ENCODE peak calls at places on chromosomes 6 and 20, in nine cellular contexts. V is left ventricle myocardium inferior, D is upper lobe of right lung, J is ovary, M is psoas muscle, Y is IMR-90, R is lower lobe of right lung, E is tibial artery, S is suprapubic skin. O is an unnamed sample. For H3K4me1, the result is how much of the 10 kb centered on the place peaks cover.

GRCh38 chr20:33576432-33576883 is 85.7 kb upstream of the C20orf144 start:
- DNase-seq in V (no peak), E (no peak), Y (peak), R (no peak), D (no peak), M (no peak), J (no peak), S (no peak), O (no peak)

GRCh38 chr6:68139130-68139529 is 496.0 kb upstream of the ADGRB3 start:
- DNase-seq in M (no peak), E (no peak), V (no peak), R (no peak), Y (no peak), S (no peak), D (no peak), J (no peak), O (no peak)

GRCh38 chr6:125587624-125588023 is 161.8 kb upstream of the HEY2 start:
- DNase-seq in D (no peak), E (no peak), M (no peak), J (no peak), R (no peak), V (no peak), Y (no peak), S (no peak), O (no peak)

GRCh38 chr6:2237001-2237400 is 8.4 kb downstream of the GMDS start:
- DNase-seq in S (no peak), M (no peak), E (no peak), R (no peak), V (no peak), D (no peak), Y (peak), J (no peak), O (no peak)

GRCh38 chr6:11343963-11344714 is 111.7 kb upstream of the NEDD9 start:
- DNase-seq in M (no peak), S (no peak), D (no peak), R (no peak), J (no peak), E (no peak), V (no peak), Y (no peak), O (no peak)

GRCh38 chr20:63662813-63663189 is 4.7 kb downstream of the RTEL1 start:
- DNase-seq in D (no peak), R (no peak), V (no peak), S (no peak), Y (no peak), J (no peak), M (no peak), E (no peak), O (no peak)

GRCh38 chr6:113434641-113435040 is 422.5 kb upstream of the MARCKS start:
- DNase-seq in S (no peak), D (no peak), V (no peak), M (no peak), J (no peak), R (no peak), Y (no peak), E (no peak), O (no peak)

GRCh38 chr6:151695181-151695580 is 112.3 kb upstream of the ESR1 start:
- DNase-seq in S (no peak), E (no peak), J (no peak), D (no peak), V (no peak), R (no peak), M (no peak), Y (no peak), O (no peak)

GRCh38 chr6:94751641-94752329 is 825.5 kb upstream of the MANEA start:
- DNase-seq in M (no peak), S (no peak), D (no peak), E (no peak), V (no peak), Y (no peak), J (no peak), R (no peak), O (no peak)

GRCh38 chr20:53708129-53708968 is 114.7 kb upstream of the ZNF217 start:
- DNase-seq in M (no peak), V (no peak), E (no peak), Y (peak), S (no peak), J (no peak), D (no peak), R (no peak), O (no peak)
- H3K4me3 ChIP-seq in M (no peak), V (no peak), E (no peak), Y (no peak), S (no peak), J (no peak), D (no peak), R (no peak), O (no peak)

GRCh38 chr20:50509923-50510705 is at the start of gene PTPN1:
- DNase-seq in J (peak), D (peak), R (peak), Y (peak), E (peak), S (peak), M (peak), V (peak), O (peak)
- TF ChIP-seq CTCF in J (peak), D (no peak), R (no peak), Y (peak), E (peak), S (peak), M (no peak), V (peak), O (no peak)

GRCh38 chr20:48749437-48749836 is 78.4 kb downstream of the PREX1 start:
- DNase-seq in M (no peak), J (no peak), S (no peak), Y (no peak), R (no peak), D (no peak), E (no peak), V (no peak), O (no peak)

GRCh38 chr20:48748556-48748955 is 79.2 kb downstream of the PREX1 start:
- DNase-seq in D (no peak), J (no peak), V (no peak), M (no peak), Y (no peak), S (no peak), R (no peak), E (no peak), O (no peak)

GRCh38 chr20:48750376-48750775 is 77.4 kb downstream of the PREX1 start:
- DNase-seq in S (no peak), E (no peak), D (no peak), Y (no peak), J (no peak), M (no peak), R (no peak), V (no peak), O (no peak)

GRCh38 chr20:48745330-48745729 is 82.5 kb downstream of the PREX1 start:
- DNase-seq in R (no peak), Y (no peak), S (no peak), M (no peak), E (no peak), D (no peak), J (no peak), V (no peak), O (no peak)

DNA sequence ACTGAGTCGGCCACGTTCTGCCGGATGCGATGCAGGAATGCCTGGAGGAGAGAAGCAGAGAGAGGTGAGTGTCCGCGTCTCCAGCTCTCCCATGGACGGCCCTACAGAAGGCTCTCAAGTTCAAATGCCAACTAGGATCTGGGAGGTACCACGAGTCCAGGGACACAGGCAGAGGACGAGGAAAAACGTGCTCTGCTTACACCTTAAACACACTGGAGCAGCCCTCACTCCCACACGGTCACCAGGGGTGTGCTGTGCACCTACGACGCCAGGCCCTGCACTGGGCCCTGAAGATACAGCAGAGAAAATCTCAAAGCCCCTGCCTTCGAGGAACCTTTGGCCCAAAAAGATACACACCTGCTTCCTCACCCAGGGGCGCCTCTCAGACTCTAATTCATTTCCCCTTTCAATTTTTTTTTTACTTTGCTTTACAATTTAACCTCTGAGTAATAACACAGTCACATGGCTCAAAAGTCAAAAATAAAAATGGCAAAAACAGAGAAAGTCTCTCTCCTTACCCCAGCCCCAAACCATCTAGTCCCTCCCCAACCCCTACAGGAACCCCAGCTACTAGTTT is 79.9 kb downstream of the PREX1 start:
- DNase-seq in E (no peak), S (no peak), Y (no peak), V (no peak), J (no peak), D (no peak), M (no peak), R (no peak), O (no peak)
- H3K4me1 ChIP-seq in E (under half), S (under half), Y (under half), V (under half), J (under half), D (under half), M (under half), R (under half), O (under half)

GRCh38 chr20:52410746-52411317 is 219.3 kb upstream of the ZFP64 start:
- DNase-seq in J (no peak), R (no peak), S (peak), D (no peak), M (no peak), E (no peak), Y (no peak), V (no peak), O (no peak)

GRCh38 chr20:52405417-52405816 is 213.8 kb upstream of the ZFP64 start:
- DNase-seq in J (no peak), D (no peak), E (no peak), V (no peak), M (no peak), Y (no peak), R (no peak), S (no peak), O (no peak)

GRCh38 chr20:52404676-52405075 is 213.1 kb upstream of the ZFP64 start:
- DNase-seq in E (no peak), J (no peak), M (no peak), Y (no peak), D (no peak), S (no peak), V (no peak), R (no peak), O (no peak)

GRCh38 chr20:52411611-52412010 is 220.0 kb upstream of the ZFP64 start:
- DNase-seq in J (no peak), E (no peak), S (no peak), M (no peak), V (no peak), R (no peak), D (no peak), Y (no peak), O (no peak)

GRCh38 chr20:52410182-52410647 is 218.6 kb upstream of the ZFP64 start:
- DNase-seq in S (peak), E (no peak), V (no peak), D (no peak), R (peak), Y (peak), M (no peak), J (no peak), O (no peak)
- H3K4me3 ChIP-seq in S (no peak), E (no peak), V (no peak), D (no peak), R (no peak), Y (no peak), M (no peak), J (no peak), O (no peak)

DNA sequence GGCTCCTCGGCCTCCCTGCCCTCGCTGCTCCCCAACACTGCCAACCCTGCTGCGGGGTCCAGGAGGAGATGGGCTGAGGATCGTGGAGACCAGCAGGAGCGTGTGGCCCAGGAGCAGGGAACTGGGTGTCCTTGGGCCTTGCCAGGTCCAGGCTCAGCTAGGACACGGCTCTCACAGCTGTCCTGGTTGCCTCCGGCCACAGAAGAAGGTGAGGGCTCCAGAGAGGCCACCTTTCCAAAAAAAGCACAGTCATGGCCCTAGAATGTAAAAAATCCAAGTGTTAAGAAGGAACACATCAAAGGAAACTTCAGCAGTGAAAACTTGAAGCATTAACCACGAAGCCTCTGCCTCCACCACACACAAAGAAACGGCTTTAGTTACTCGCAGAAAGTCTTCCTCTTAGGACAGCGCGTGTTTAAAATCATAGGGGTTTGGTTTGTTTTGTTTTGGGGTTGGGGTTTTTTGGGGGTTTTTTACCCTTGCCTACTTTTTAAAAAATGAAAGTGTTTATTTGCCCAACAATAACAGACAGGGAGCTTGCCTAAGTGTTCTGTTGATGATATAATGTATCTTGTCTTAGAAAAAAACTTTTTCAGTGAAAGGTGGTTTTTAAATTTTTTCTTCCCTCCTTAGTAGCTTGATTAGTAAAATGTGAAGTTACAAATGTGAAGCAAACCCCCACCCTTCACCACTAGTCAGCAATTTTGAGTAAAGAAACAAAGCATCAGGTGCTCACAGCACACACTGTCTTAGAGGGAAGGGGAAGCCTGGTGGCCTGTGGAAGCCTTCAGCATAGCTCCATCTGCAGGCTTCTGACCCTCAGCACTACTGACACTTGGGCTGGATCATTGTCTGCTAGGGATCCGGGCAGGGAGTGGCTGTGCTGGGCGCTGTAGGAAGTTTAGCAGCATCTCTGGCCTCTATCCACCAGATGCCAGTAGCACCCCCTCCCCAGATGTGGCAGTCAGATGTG is 60.0 kb downstream of the PTPN1 start:
- DNase-seq in M (no peak), D (no peak), V (no peak), S (no peak), R (no peak), Y (peak), E (no peak), J (no peak), O (no peak)
- TF ChIP-seq CTCF in M (no peak), D (peak), V (peak), S (no peak), R (peak), Y (peak), E (no peak), J (no peak), O (peak)

GRCh38 chr20:50242548-50242862 is 51.9 kb downstream of the CEBPB start:
- DNase-seq in Y (no peak), D (no peak), R (no peak), M (no peak), E (no peak), J (no peak), S (no peak), V (no peak), O (no peak)
- H3K4me1 ChIP-seq in Y (under half), D (under half), R (under half), M (under half), E (under half), J (under half), S (half or more), V (under half), O (under half)

DNA sequence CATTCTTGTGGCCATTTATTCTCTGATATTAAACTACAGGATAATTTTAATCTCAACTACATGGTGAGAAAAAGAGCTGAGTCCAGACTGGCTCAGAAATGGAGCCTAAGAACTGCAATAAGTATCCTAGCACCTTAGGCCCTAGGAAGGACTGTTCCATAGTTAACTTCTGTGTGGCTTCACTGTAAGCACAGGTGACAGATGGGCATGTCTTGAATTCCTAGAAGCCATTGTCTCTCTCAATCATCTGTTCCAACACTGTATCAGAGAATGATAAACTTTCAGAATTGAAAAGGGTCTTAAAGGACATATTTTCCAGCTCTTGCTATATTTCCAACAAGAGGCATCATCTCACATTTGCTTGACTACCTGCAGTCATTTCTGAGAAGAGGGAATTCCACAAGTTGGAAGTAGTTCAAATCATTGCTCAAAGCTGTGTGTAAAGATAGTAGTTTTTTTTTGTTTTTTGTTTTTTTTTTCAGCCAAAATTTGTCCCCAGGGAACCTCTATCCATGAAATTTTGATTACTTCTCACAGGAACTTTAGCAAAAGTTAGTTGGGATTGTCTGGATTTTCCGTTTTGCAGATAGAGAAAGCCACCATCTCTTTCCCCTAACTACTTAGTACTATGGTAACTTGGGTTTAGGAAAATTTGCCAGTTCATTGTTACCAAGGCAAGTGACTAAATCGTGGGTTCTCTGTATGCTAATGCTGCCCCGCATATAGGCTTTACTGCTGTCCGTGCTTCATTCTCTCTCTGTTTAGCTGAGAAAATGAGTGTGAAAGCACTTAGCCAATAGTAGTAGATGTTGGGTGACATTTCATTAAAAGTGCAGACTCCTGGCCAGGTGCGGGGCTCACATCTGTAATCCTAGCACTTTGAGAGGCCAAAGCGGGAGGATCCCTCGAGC is 47.2 kb downstream of the KCNS1 start:
- DNase-seq in D (no peak), R (no peak), V (no peak), J (no peak), Y (no peak), M (no peak), E (no peak), S (no peak), O (no peak)
- H3K4me3 ChIP-seq in D (no peak), R (no peak), V (no peak), J (no peak), Y (no peak), M (no peak), E (no peak), S (no peak), O (no peak)

GRCh38 chr20:43681468-43681942 is 14.6 kb downstream of the MYBL2 start:
- DNase-seq in D (no peak), J (no peak), S (no peak), E (no peak), M (no peak), R (no peak), V (peak), Y (no peak), O (no peak)
- TF ChIP-seq CTCF in D (no peak), J (no peak), S (no peak), E (no peak), M (no peak), R (no peak), V (peak), Y (no peak), O (no peak)

GRCh38 chr6:159103396-159104162 is 58.8 kb upstream of the TAGAP start:
- DNase-seq in E (no peak), V (no peak), M (no peak), J (no peak), R (no peak), Y (no peak), D (no peak), S (no peak), O (no peak)

GRCh38 chr6:159104163-159104885 is 59.5 kb upstream of the TAGAP start:
- DNase-seq in V (peak), D (peak), J (peak), R (peak), M (peak), S (no peak), E (no peak), Y (peak), O (peak)

GRCh38 chr6:159105716-159106115 is 60.9 kb upstream of the TAGAP start:
- DNase-seq in D (no peak), J (no peak), E (no peak), S (no peak), V (no peak), M (no peak), R (no peak), Y (no peak), O (no peak)

GRCh38 chr6:159106627-159107241 is 61.9 kb upstream of the TAGAP start:
- DNase-seq in R (peak), M (peak), S (no peak), Y (peak), E (no peak), V (peak), J (no peak), D (no peak), O (no peak)

GRCh38 chr6:159104931-159105330 is 60.1 kb upstream of the TAGAP start:
- DNase-seq in V (no peak), S (no peak), Y (no peak), D (no peak), J (no peak), R (no peak), E (no peak), M (no peak), O (no peak)
- H3K4me1 ChIP-seq in V (under half), S (under half), Y (under half), D (under half), J (under half), R (under half), E (under half), M (under half), O (under half)

GRCh38 chr20:31594002-31594557 is 11.0 kb upstream of the ID1 start:
- DNase-seq in J (no peak), Y (no peak), V (no peak), R (no peak), E (no peak), S (no peak), M (no peak), D (no peak), O (no peak)
- H3K4me3 ChIP-seq in J (no peak), Y (no peak), V (no peak), R (no peak), E (no peak), S (no peak), M (no peak), D (no peak), O (no peak)

O was measured in right lobe of liver.